ENCODE peak calls at places on chromosome 4, in nine cellular contexts. One of them, this sample, is unnamed. For H3K4me1, the result is how much of the 10 kb centered on the place peaks cover.

GRCh38 chr4:108081251-108081650 is 87.5 kb downstream of the LEF1 start:
- DNase-seq in transverse colon: no peak
- DNase-seq in K562: no peak
- DNase-seq in right lobe of liver: no peak
- DNase-seq in HepG2: no peak
- DNase-seq in spleen: no peak
- DNase-seq in A549: no peak
- DNase-seq in tibial nerve: no peak
- DNase-seq in heart left ventricle: no peak
- DNase-seq in this sample: no peak

GRCh38 chr4:180932365-180933001 is 1310.7 kb upstream of the TENM3 start:
- DNase-seq in transverse colon: no peak
- DNase-seq in K562: no peak
- DNase-seq in right lobe of liver: no peak
- DNase-seq in HepG2: no peak
- DNase-seq in spleen: no peak
- DNase-seq in A549: no peak
- DNase-seq in tibial nerve: no peak
- DNase-seq in heart left ventricle: no peak
- DNase-seq in this sample: no peak

GRCh38 chr4:26789208-26789607 is 71.4 kb upstream of the STIM2 start:
- DNase-seq in transverse colon: no peak
- DNase-seq in K562: no peak
- DNase-seq in right lobe of liver: no peak
- DNase-seq in HepG2: no peak
- DNase-seq in spleen: no peak
- DNase-seq in A549: no peak
- DNase-seq in tibial nerve: no peak
- DNase-seq in heart left ventricle: no peak
- DNase-seq in this sample: no peak

GRCh38 chr4:3494501-3494900 is 31.4 kb downstream of the DOK7 start:
- DNase-seq in transverse colon: no peak
- DNase-seq in K562: no peak
- DNase-seq in right lobe of liver: no peak
- DNase-seq in HepG2: no peak
- DNase-seq in spleen: no peak
- DNase-seq in A549: no peak
- DNase-seq in tibial nerve: no peak
- DNase-seq in heart left ventricle: no peak
- DNase-seq in this sample: no peak

GRCh38 chr4:102869569-102870227 is 906 bp downstream of the CISD2 start:
- DNase-seq in transverse colon: no peak
- DNase-seq in K562: peak
- DNase-seq in right lobe of liver: no peak
- DNase-seq in HepG2: no peak
- DNase-seq in spleen: no peak
- DNase-seq in A549: no peak
- DNase-seq in tibial nerve: no peak
- DNase-seq in heart left ventricle: no peak
- DNase-seq in this sample: no peak

GRCh38 chr4:61246003-61246402 is 45.9 kb downstream of the ADGRL3 start:
- DNase-seq in transverse colon: no peak
- DNase-seq in K562: no peak
- DNase-seq in right lobe of liver: no peak
- DNase-seq in HepG2: no peak
- DNase-seq in spleen: no peak
- DNase-seq in A549: no peak
- DNase-seq in tibial nerve: no peak
- DNase-seq in heart left ventricle: peak
- DNase-seq in this sample: no peak

GRCh38 chr4:186981161-186981560 is 257.5 kb upstream of the FAT1 start:
- DNase-seq in transverse colon: no peak
- DNase-seq in K562: no peak
- DNase-seq in right lobe of liver: no peak
- DNase-seq in HepG2: no peak
- DNase-seq in spleen: no peak
- DNase-seq in A549: no peak
- DNase-seq in tibial nerve: no peak
- DNase-seq in heart left ventricle: no peak
- DNase-seq in this sample: no peak

GRCh38 chr4:65195666-65196065 is 474.6 kb downstream of the EPHA5 start:
- DNase-seq in transverse colon: no peak
- DNase-seq in K562: no peak
- DNase-seq in right lobe of liver: no peak
- DNase-seq in HepG2: no peak
- DNase-seq in spleen: no peak
- DNase-seq in A549: no peak
- DNase-seq in tibial nerve: no peak
- DNase-seq in heart left ventricle: no peak
- DNase-seq in this sample: no peak

GRCh38 chr4:143399113-143399949 is 62.7 kb downstream of the GAB1 start:
- DNase-seq in transverse colon: no peak
- DNase-seq in K562: peak
- DNase-seq in right lobe of liver: no peak
- DNase-seq in HepG2: peak
- DNase-seq in spleen: no peak
- DNase-seq in A549: peak
- DNase-seq in tibial nerve: no peak
- DNase-seq in heart left ventricle: no peak
- DNase-seq in this sample: no peak

GRCh38 chr4:154049457-154050181 is 260.7 kb upstream of the SFRP2 start:
- DNase-seq in transverse colon: peak
- DNase-seq in K562: peak
- DNase-seq in right lobe of liver: no peak
- DNase-seq in HepG2: peak
- DNase-seq in spleen: no peak
- DNase-seq in A549: peak
- DNase-seq in tibial nerve: no peak
- DNase-seq in heart left ventricle: no peak
- DNase-seq in this sample: peak

GRCh38 chr4:85005865-85006377 is 39.4 kb upstream of the WDFY3 start:
- DNase-seq in transverse colon: no peak
- DNase-seq in K562: no peak
- DNase-seq in right lobe of liver: no peak
- DNase-seq in HepG2: no peak
- DNase-seq in spleen: no peak
- DNase-seq in A549: no peak
- DNase-seq in tibial nerve: no peak
- DNase-seq in heart left ventricle: no peak
- DNase-seq in this sample: no peak

GRCh38 chr4:121484633-121485032 is 103.8 kb upstream of the QRFPR start:
- DNase-seq in transverse colon: no peak
- DNase-seq in K562: peak
- DNase-seq in right lobe of liver: peak
- DNase-seq in HepG2: peak
- DNase-seq in spleen: peak
- DNase-seq in A549: peak
- DNase-seq in tibial nerve: no peak
- DNase-seq in heart left ventricle: peak
- DNase-seq in this sample: peak

GRCh38 chr4:119299221-119300071 is 22.5 kb downstream of the FABP2 start:
- DNase-seq in transverse colon: no peak
- DNase-seq in K562: peak
- DNase-seq in right lobe of liver: no peak
- DNase-seq in HepG2: peak
- DNase-seq in spleen: no peak
- DNase-seq in A549: peak
- DNase-seq in tibial nerve: no peak
- DNase-seq in heart left ventricle: no peak
- DNase-seq in this sample: no peak

GRCh38 chr4:150820409-150820808 is 194.7 kb downstream of the LRBA start:
- DNase-seq in transverse colon: no peak
- DNase-seq in K562: no peak
- DNase-seq in right lobe of liver: no peak
- DNase-seq in HepG2: no peak
- DNase-seq in spleen: no peak
- DNase-seq in A549: no peak
- DNase-seq in tibial nerve: no peak
- DNase-seq in heart left ventricle: no peak
- DNase-seq in this sample: no peak

GRCh38 chr4:42398448-42399355 is 1.4 kb downstream of the SHISA3 start:
- DNase-seq in transverse colon: no peak
- DNase-seq in K562: no peak
- DNase-seq in right lobe of liver: no peak
- DNase-seq in HepG2: no peak
- DNase-seq in spleen: no peak
- DNase-seq in A549: no peak
- DNase-seq in tibial nerve: no peak
- DNase-seq in heart left ventricle: peak
- DNase-seq in this sample: no peak

GRCh38 chr4:8849266-8850073 is 22.2 kb downstream of the HMX1 start:
- DNase-seq in transverse colon: no peak
- DNase-seq in K562: no peak
- DNase-seq in right lobe of liver: peak
- DNase-seq in HepG2: no peak
- DNase-seq in spleen: peak
- DNase-seq in A549: no peak
- DNase-seq in tibial nerve: no peak
- DNase-seq in heart left ventricle: peak
- DNase-seq in this sample: no peak

GRCh38 chr4:159002950-159003349 is 99.9 kb upstream of the RAPGEF2 start:
- DNase-seq in transverse colon: no peak
- DNase-seq in K562: no peak
- DNase-seq in right lobe of liver: no peak
- DNase-seq in HepG2: no peak
- DNase-seq in spleen: no peak
- DNase-seq in A549: no peak
- DNase-seq in tibial nerve: no peak
- DNase-seq in heart left ventricle: no peak
- DNase-seq in this sample: no peak

GRCh38 chr4:55866973-55867574 is 13.6 kb downstream of the EXOC1 start:
- DNase-seq in transverse colon: no peak
- DNase-seq in K562: peak
- DNase-seq in right lobe of liver: no peak
- DNase-seq in HepG2: peak
- DNase-seq in spleen: no peak
- DNase-seq in A549: peak
- DNase-seq in tibial nerve: no peak
- DNase-seq in heart left ventricle: no peak
- DNase-seq in this sample: peak

GRCh38 chr4:97153042-97153441 is 990.2 kb downstream of the STPG2 start:
- DNase-seq in transverse colon: no peak
- DNase-seq in K562: no peak
- DNase-seq in right lobe of liver: no peak
- DNase-seq in HepG2: peak
- DNase-seq in spleen: no peak
- DNase-seq in A549: peak
- DNase-seq in tibial nerve: no peak
- DNase-seq in heart left ventricle: no peak
- DNase-seq in this sample: no peak

GRCh38 chr4:26020896-26021295 is 106.9 kb downstream of the SMIM20 start:
- DNase-seq in transverse colon: no peak
- DNase-seq in K562: no peak
- DNase-seq in right lobe of liver: no peak
- DNase-seq in HepG2: peak
- DNase-seq in spleen: no peak
- DNase-seq in A549: no peak
- DNase-seq in tibial nerve: no peak
- DNase-seq in heart left ventricle: no peak
- DNase-seq in this sample: no peak

GRCh38 chr4:68375667-68376559 is 26.0 kb upstream of the YTHDC1 start:
- DNase-seq in transverse colon: peak
- DNase-seq in K562: peak
- DNase-seq in right lobe of liver: peak
- DNase-seq in HepG2: peak
- DNase-seq in spleen: peak
- DNase-seq in A549: peak
- DNase-seq in tibial nerve: no peak
- DNase-seq in heart left ventricle: no peak
- DNase-seq in this sample: peak

GRCh38 chr4:169745291-169745690 is 12.5 kb downstream of the HPF1 start:
- DNase-seq in transverse colon: no peak
- DNase-seq in K562: no peak
- DNase-seq in right lobe of liver: no peak
- DNase-seq in HepG2: no peak
- DNase-seq in spleen: no peak
- DNase-seq in A549: no peak
- DNase-seq in tibial nerve: no peak
- DNase-seq in heart left ventricle: no peak
- DNase-seq in this sample: no peak

GRCh38 chr4:153345011-153345981 is 808 bp downstream of the MND1 start:
- DNase-seq in transverse colon: peak
- DNase-seq in K562: peak
- DNase-seq in right lobe of liver: peak
- DNase-seq in HepG2: peak
- DNase-seq in spleen: peak
- DNase-seq in A549: peak
- DNase-seq in tibial nerve: no peak
- DNase-seq in heart left ventricle: no peak
- DNase-seq in this sample: peak

GRCh38 chr4:30948653-30949052 is 228.5 kb downstream of the PCDH7 start:
- DNase-seq in transverse colon: no peak
- DNase-seq in K562: no peak
- DNase-seq in right lobe of liver: no peak
- DNase-seq in HepG2: no peak
- DNase-seq in spleen: no peak
- DNase-seq in A549: no peak
- DNase-seq in tibial nerve: no peak
- DNase-seq in heart left ventricle: no peak
- DNase-seq in this sample: no peak
- H3K4me1 ChIP-seq in transverse colon: under half
- H3K4me1 ChIP-seq in K562: under half
- H3K4me1 ChIP-seq in right lobe of liver: under half
- H3K4me1 ChIP-seq in HepG2: under half
- H3K4me1 ChIP-seq in spleen: under half
- H3K4me1 ChIP-seq in A549: under half
- H3K4me1 ChIP-seq in tibial nerve: under half
- H3K4me1 ChIP-seq in heart left ventricle: under half
- H3K4me1 ChIP-seq in this sample: under half

GRCh38 chr4:184825394-184826314 is at the start of gene ACSL1:
- DNase-seq in transverse colon: peak
- DNase-seq in K562: peak
- DNase-seq in right lobe of liver: peak
- DNase-seq in HepG2: peak
- DNase-seq in spleen: peak
- DNase-seq in A549: peak
- DNase-seq in tibial nerve: peak
- DNase-seq in heart left ventricle: peak
- DNase-seq in this sample: peak
- TF ChIP-seq POLR2A in transverse colon: peak
- TF ChIP-seq POLR2A in K562: no peak
- TF ChIP-seq POLR2A in right lobe of liver: peak
- TF ChIP-seq POLR2A in HepG2: no peak
- TF ChIP-seq POLR2A in spleen: peak
- TF ChIP-seq POLR2A in A549: peak
- TF ChIP-seq POLR2A in tibial nerve: peak
- TF ChIP-seq POLR2A in heart left ventricle: peak
- TF ChIP-seq POLR2A in this sample: peak

GRCh38 chr4:184814686-184815045 is 11.1 kb downstream of the ACSL1 start:
- DNase-seq in transverse colon: no peak
- DNase-seq in K562: no peak
- DNase-seq in right lobe of liver: no peak
- DNase-seq in HepG2: no peak
- DNase-seq in spleen: peak
- DNase-seq in A549: no peak
- DNase-seq in tibial nerve: no peak
- DNase-seq in heart left ventricle: no peak
- DNase-seq in this sample: no peak
- H3K4me1 ChIP-seq in transverse colon: under half
- H3K4me1 ChIP-seq in K562: half or more
- H3K4me1 ChIP-seq in right lobe of liver: under half
- H3K4me1 ChIP-seq in HepG2: half or more
- H3K4me1 ChIP-seq in spleen: under half
- H3K4me1 ChIP-seq in A549: half or more
- H3K4me1 ChIP-seq in tibial nerve: half or more
- H3K4me1 ChIP-seq in heart left ventricle: half or more
- H3K4me1 ChIP-seq in this sample: under half

GRCh38 chr4:104129243-104129642 is 365.5 kb downstream of the CXXC4 start:
- DNase-seq in transverse colon: no peak
- DNase-seq in K562: no peak
- DNase-seq in right lobe of liver: no peak
- DNase-seq in HepG2: no peak
- DNase-seq in spleen: no peak
- DNase-seq in A549: no peak
- DNase-seq in tibial nerve: no peak
- DNase-seq in heart left ventricle: no peak
- DNase-seq in this sample: no peak
- TF ChIP-seq POLR2A in transverse colon: no peak
- TF ChIP-seq POLR2A in K562: no peak
- TF ChIP-seq POLR2A in right lobe of liver: no peak
- TF ChIP-seq POLR2A in HepG2: no peak
- TF ChIP-seq POLR2A in spleen: no peak
- TF ChIP-seq POLR2A in A549: no peak
- TF ChIP-seq POLR2A in tibial nerve: no peak
- TF ChIP-seq POLR2A in heart left ventricle: no peak
- TF ChIP-seq POLR2A in this sample: no peak